ENCODE peak calls at places on chromosomes 4 and X, in four cellular contexts. One of them, this sample, is unnamed.

GRCh38 chr4:83011779-83012630 is 1.4 kb upstream of the LIN54 start:
- DNase-seq in PC-3: peak
- DNase-seq in K562: peak
- DNase-seq in colonic mucosa: peak
- DNase-seq in this sample: no peak

GRCh38 chr4:23455482-23455881 is 434.4 kb downstream of the PPARGC1A start:
- DNase-seq in PC-3: peak
- DNase-seq in K562: no peak
- DNase-seq in colonic mucosa: peak
- DNase-seq in this sample: peak

GRCh38 chr4:661231-661630 is 12.8 kb downstream of the ATP5ME start:
- DNase-seq in PC-3: no peak
- DNase-seq in K562: no peak
- DNase-seq in colonic mucosa: no peak
- DNase-seq in this sample: no peak

GRCh38 chr4:56937262-56937661 is 29.6 kb downstream of the REST start:
- DNase-seq in PC-3: peak
- DNase-seq in K562: no peak
- DNase-seq in colonic mucosa: no peak
- DNase-seq in this sample: peak

GRCh38 chrX:105837227-105837626 is 14.9 kb downstream of the NRK start:
- DNase-seq in PC-3: peak
- DNase-seq in K562: no peak
- DNase-seq in colonic mucosa: no peak
- DNase-seq in this sample: peak

GRCh38 chrX:9867753-9868152 is 81.5 kb downstream of the SHROOM2 start:
- DNase-seq in PC-3: no peak
- DNase-seq in K562: no peak
- DNase-seq in colonic mucosa: no peak
- DNase-seq in this sample: no peak

GRCh38 chrX:48474127-48474526 is 1.9 kb upstream of the FTSJ1 start:
- DNase-seq in PC-3: peak
- DNase-seq in K562: peak
- DNase-seq in colonic mucosa: no peak
- DNase-seq in this sample: no peak

GRCh38 chrX:101348452-101349222 is at the start of gene TIMM8A:
- DNase-seq in PC-3: peak
- DNase-seq in K562: peak
- DNase-seq in colonic mucosa: peak
- DNase-seq in this sample: peak

GRCh38 chrX:106959897-106960296 is 39.7 kb downstream of the CLDN2 start:
- DNase-seq in PC-3: peak
- DNase-seq in K562: no peak
- DNase-seq in colonic mucosa: no peak
- DNase-seq in this sample: peak

GRCh38 chrX:39907964-39908616 is 189.7 kb downstream of the BCOR start:
- DNase-seq in PC-3: peak
- DNase-seq in K562: no peak
- DNase-seq in colonic mucosa: no peak
- DNase-seq in this sample: peak

GRCh38 chr4:16075061-16075460 is 8.8 kb downstream of the PROM1 start:
- DNase-seq in PC-3: no peak
- DNase-seq in K562: no peak
- DNase-seq in colonic mucosa: no peak
- DNase-seq in this sample: no peak

GRCh38 chr4:157010630-157011029 is 39.0 kb upstream of the PDGFC start:
- DNase-seq in PC-3: no peak
- DNase-seq in K562: no peak
- DNase-seq in colonic mucosa: no peak
- DNase-seq in this sample: no peak

GRCh38 chr4:102564399-102564921 is 63.3 kb downstream of the NFKB1 start:
- DNase-seq in PC-3: peak
- DNase-seq in K562: no peak
- DNase-seq in colonic mucosa: no peak
- DNase-seq in this sample: peak

GRCh38 chr4:147060171-147060931 is 114.7 kb upstream of the TTC29 start:
- DNase-seq in PC-3: no peak
- DNase-seq in K562: no peak
- DNase-seq in colonic mucosa: no peak
- DNase-seq in this sample: peak

GRCh38 chr4:86048426-86048825 is 311.4 kb downstream of the MAPK10 start:
- DNase-seq in PC-3: peak
- DNase-seq in K562: no peak
- DNase-seq in colonic mucosa: no peak
- DNase-seq in this sample: peak

GRCh38 chr4:125951275-125951887 is 636.6 kb downstream of the FAT4 start:
- DNase-seq in PC-3: no peak
- DNase-seq in K562: no peak
- DNase-seq in colonic mucosa: no peak
- DNase-seq in this sample: peak

GRCh38 chrX:32137525-32137924 is 1065.7 kb upstream of the FTHL17 start:
- DNase-seq in PC-3: no peak
- DNase-seq in K562: no peak
- DNase-seq in colonic mucosa: peak
- DNase-seq in this sample: peak

GRCh38 chrX:135528756-135529155 is 8.3 kb downstream of the INTS6L start:
- DNase-seq in PC-3: no peak
- DNase-seq in K562: no peak
- DNase-seq in colonic mucosa: no peak
- DNase-seq in this sample: no peak

GRCh38 chrX:118495061-118495921 is at the start of gene DOCK11:
- DNase-seq in PC-3: peak
- DNase-seq in K562: peak
- DNase-seq in colonic mucosa: peak
- DNase-seq in this sample: peak

GRCh38 chr4:123980736-123981285 is 584.2 kb downstream of the SPRY1 start:
- DNase-seq in PC-3: no peak
- DNase-seq in K562: no peak
- DNase-seq in colonic mucosa: no peak
- DNase-seq in this sample: no peak

GRCh38 chrX:43804021-43804420 is 78.2 kb downstream of the MAOB start:
- DNase-seq in PC-3: peak
- DNase-seq in K562: no peak
- DNase-seq in colonic mucosa: no peak
- DNase-seq in this sample: no peak

GRCh38 chr4:165748321-165748720 is 124.7 kb upstream of the TLL1 start:
- DNase-seq in PC-3: no peak
- DNase-seq in K562: no peak
- DNase-seq in colonic mucosa: no peak
- DNase-seq in this sample: no peak

GRCh38 chrX:73262991-73263390 is 48.3 kb upstream of the NAP1L2 start:
- DNase-seq in PC-3: peak
- DNase-seq in K562: peak
- DNase-seq in colonic mucosa: no peak
- DNase-seq in this sample: no peak

DNA sequence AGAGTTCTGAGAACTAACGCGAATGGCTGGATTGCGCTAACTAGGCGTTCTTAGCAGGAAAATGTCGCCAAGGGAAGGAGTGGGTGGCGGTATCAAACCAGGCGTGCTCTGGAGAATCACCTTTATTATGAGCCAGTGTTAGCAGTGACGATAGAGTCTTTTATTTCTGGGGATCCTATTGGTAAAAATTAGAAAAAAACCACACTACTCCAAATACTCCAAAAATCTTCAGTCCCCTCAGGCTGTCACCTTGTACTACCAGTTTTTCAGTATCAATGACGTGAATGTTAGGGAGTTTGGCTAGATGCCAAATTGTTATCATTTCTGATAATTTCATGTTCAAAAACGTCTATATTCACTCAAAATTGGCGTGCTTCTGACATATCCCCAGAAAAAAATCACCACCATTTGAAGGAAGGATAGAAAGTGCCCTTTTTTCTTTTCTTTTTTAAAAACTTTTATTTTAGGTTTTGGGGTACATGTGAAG is 1.5 kb downstream of the UGT8 start:
- DNase-seq in PC-3: peak
- DNase-seq in K562: no peak
- DNase-seq in colonic mucosa: no peak
- DNase-seq in this sample: no peak
- H3K9ac ChIP-seq in PC-3: no peak
- H3K9ac ChIP-seq in K562: peak
- H3K9ac ChIP-seq in colonic mucosa: peak
- H3K9ac ChIP-seq in this sample: no peak

GRCh38 chr4:140156529-140157171 is 2.7 kb upstream of the MAML3 start:
- DNase-seq in PC-3: no peak
- DNase-seq in K562: no peak
- DNase-seq in colonic mucosa: no peak
- DNase-seq in this sample: no peak
- H3K9ac ChIP-seq in PC-3: no peak
- H3K9ac ChIP-seq in K562: no peak
- H3K9ac ChIP-seq in colonic mucosa: no peak
- H3K9ac ChIP-seq in this sample: no peak

GRCh38 chr4:11495818-11496217 is 67.1 kb upstream of the HS3ST1 start:
- DNase-seq in PC-3: no peak
- DNase-seq in K562: no peak
- DNase-seq in colonic mucosa: no peak
- DNase-seq in this sample: no peak

GRCh38 chr4:11495291-11495690 is 66.6 kb upstream of the HS3ST1 start:
- DNase-seq in PC-3: no peak
- DNase-seq in K562: no peak
- DNase-seq in colonic mucosa: no peak
- DNase-seq in this sample: peak

GRCh38 chr4:11496313-11496956 is 67.7 kb upstream of the HS3ST1 start:
- DNase-seq in PC-3: peak
- DNase-seq in K562: no peak
- DNase-seq in colonic mucosa: no peak
- DNase-seq in this sample: no peak

GRCh38 chr4:11497212-11497806 is 68.6 kb upstream of the HS3ST1 start:
- DNase-seq in PC-3: peak
- DNase-seq in K562: no peak
- DNase-seq in colonic mucosa: peak
- DNase-seq in this sample: no peak

GRCh38 chr4:11497972-11498371 is 69.3 kb upstream of the HS3ST1 start:
- DNase-seq in PC-3: peak
- DNase-seq in K562: no peak
- DNase-seq in colonic mucosa: no peak
- DNase-seq in this sample: peak
- H3K9ac ChIP-seq in PC-3: peak
- H3K9ac ChIP-seq in K562: no peak
- H3K9ac ChIP-seq in colonic mucosa: no peak
- H3K9ac ChIP-seq in this sample: no peak

GRCh38 chrX:88438209-88438608 is 308.8 kb upstream of the CPXCR1 start:
- DNase-seq in PC-3: no peak
- DNase-seq in K562: no peak
- DNase-seq in colonic mucosa: no peak
- DNase-seq in this sample: no peak
- H3K9ac ChIP-seq in PC-3: no peak
- H3K9ac ChIP-seq in K562: no peak
- H3K9ac ChIP-seq in colonic mucosa: no peak
- H3K9ac ChIP-seq in this sample: no peak

This sample was measured in fibroblast of lung.